ENCODE peak calls at places on chromosomes 3 and 15, in eight cellular contexts. C is H9, G is heart left ventricle, R is cardiac fibroblast, S is brain microvascular endothelial cell, W is MCF 10A, P is coronary artery, T is GM10248. K is an unnamed sample.

GRCh38 chr3:98395111-98395510 is 4.6 kb downstream of the OR5K3 start:
- DNase-seq in S (no peak), G (no peak), C (no peak), P (no peak), T (no peak), R (no peak), W (no peak), K (no peak)

GRCh38 chr15:59005579-59005978 is 18.1 kb downstream of the RNF111 start:
- DNase-seq in T (no peak), S (no peak), C (no peak), W (no peak), P (no peak), G (no peak), R (no peak), K (no peak)

GRCh38 chr3:43774799-43775198 is 84.1 kb downstream of the ABHD5 start:
- DNase-seq in P (peak; percentile 60), G (no peak), C (no peak), T (no peak), S (no peak), W (no peak), R (no peak), K (no peak)

GRCh38 chr3:156492801-156493261 is 62.1 kb downstream of the SSR3 start:
- DNase-seq in G (no peak), W (no peak), T (no peak), S (no peak), R (no peak), P (no peak), C (no peak), K (no peak)

GRCh38 chr3:139759470-139759869 is 81.7 kb upstream of the NMNAT3 start:
- DNase-seq in R (no peak), P (no peak), C (no peak), S (no peak), W (no peak), T (no peak), G (no peak), K (no peak)

GRCh38 chr15:33150516-33150915 is 44.0 kb downstream of the FMN1 start:
- DNase-seq in G (no peak), S (no peak), W (no peak), P (no peak), T (no peak), R (no peak), C (no peak), K (no peak)

GRCh38 chr3:194136519-194137313 is 768 bp downstream of the HES1 start:
- DNase-seq in R (peak; percentile 87), T (no peak), G (peak; percentile 78), P (peak; percentile 93), C (peak; percentile 52), W (peak; percentile 50), S (peak; percentile 78), K (no peak)

GRCh38 chr3:144142151-144142855 is 170.7 kb downstream of the DIPK2A start:
- DNase-seq in S (peak; percentile 76), T (no peak), W (no peak), G (no peak), C (no peak), P (no peak), R (peak; percentile 66), K (no peak)

GRCh38 chr3:190514163-190515153 is 573 bp downstream of the IL1RAP start:
- DNase-seq in T (peak; percentile 23), S (peak; percentile 38), R (peak; percentile 65), W (peak; percentile 63), G (peak; percentile 32), P (no peak), C (peak; percentile 38), K (no peak)

GRCh38 chr15:68652141-68652540 is 73.3 kb downstream of the CORO2B start:
- DNase-seq in S (no peak), R (no peak), T (no peak), G (peak; percentile 65), C (no peak), P (peak; percentile 31), W (no peak), K (no peak)

GRCh38 chr3:196431193-196432136 is 762 bp downstream of the UBXN7 start:
- DNase-seq in S (peak; percentile 40), W (peak; percentile 55), P (no peak), G (peak; percentile 34), C (no peak), T (peak; percentile 59), R (peak; percentile 69), K (no peak)

GRCh38 chr3:106635271-106635670 is 742.0 kb upstream of the CCDC54 start:
- DNase-seq in P (no peak), C (no peak), R (peak; percentile 91), T (no peak), W (peak; percentile 61), S (peak; percentile 69), G (no peak), K (no peak)

GRCh38 chr15:52480990-52481389 is 47.7 kb downstream of the MYO5A start:
- DNase-seq in T (no peak), W (no peak), R (no peak), P (no peak), C (no peak), S (no peak), G (no peak), K (no peak)

GRCh38 chr3:73363093-73363492 is 261.6 kb downstream of the PDZRN3 start:
- DNase-seq in P (no peak), W (no peak), C (no peak), R (no peak), G (no peak), S (no peak), T (no peak), K (no peak)

GRCh38 chr15:60442763-60443162 is 36.2 kb downstream of the ICE2 start:
- DNase-seq in C (no peak), T (no peak), R (peak; percentile 45), P (no peak), S (no peak), W (no peak), G (no peak), K (no peak)

GRCh38 chr15:59237119-59237853 is 30.6 kb downstream of the LDHAL6B start:
- DNase-seq in T (peak; percentile 50), P (no peak), S (no peak), C (no peak), R (peak; percentile 50), G (no peak), W (no peak), K (no peak)

GRCh38 chr15:22263738-22264137 is 183.4 kb downstream of the OR4M2 start:
- DNase-seq in G (no peak), W (no peak), R (no peak), C (no peak), S (no peak), T (no peak), P (no peak), K (no peak)

GRCh38 chr15:68820205-68820588 is 498 bp downstream of the ANP32A start:
- DNase-seq in C (no peak), G (peak; percentile 54), R (no peak), P (no peak), S (peak; percentile 19), W (no peak), T (no peak), K (no peak)

GRCh38 chr15:34654625-34655024 is 71.2 kb upstream of the GOLGA8B start:
- DNase-seq in S (no peak), C (no peak), W (no peak), G (no peak), T (no peak), R (no peak), P (no peak), K (no peak)
- TF ChIP-seq CTCF in S (no peak), C (no peak), W (no peak), G (no peak), T (no peak), R (no peak), P (no peak), K (no peak)

DNA sequence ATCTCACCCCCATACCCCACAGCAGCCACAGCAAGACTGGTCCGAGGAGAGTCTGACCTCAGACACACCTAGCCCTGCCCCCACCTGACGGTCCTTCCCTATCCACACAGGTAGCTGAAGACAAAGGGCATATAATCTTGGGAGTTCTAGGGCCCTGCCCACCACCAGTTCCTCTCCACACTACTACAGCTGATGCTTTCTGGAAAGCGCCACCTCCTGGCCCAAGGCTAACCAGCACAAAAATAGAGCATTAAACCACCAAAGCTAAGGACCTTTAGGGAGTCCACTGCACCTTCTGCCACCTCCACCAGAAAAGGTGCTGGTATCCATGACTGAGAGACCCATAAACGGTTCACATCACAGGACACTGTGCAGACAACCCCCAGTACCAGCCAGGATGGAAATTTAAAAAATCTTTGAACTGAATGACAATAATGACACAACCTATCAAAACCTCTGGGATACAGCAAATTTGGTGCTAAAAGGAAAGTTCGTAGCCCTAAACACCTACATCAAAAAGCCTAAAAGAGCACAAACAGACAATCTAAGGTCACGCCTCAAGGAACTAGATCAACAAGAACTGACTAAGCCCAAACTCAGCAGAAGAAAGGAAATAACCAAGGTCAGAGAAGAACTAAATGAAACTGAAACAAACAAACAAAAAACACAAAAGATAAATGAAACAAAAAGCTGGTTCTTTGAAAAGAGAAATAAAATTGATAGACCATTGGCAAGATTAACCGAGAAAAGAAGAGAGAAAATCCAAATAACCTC is 122.1 kb upstream of the TPRG1 start:
- DNase-seq in S (no peak), G (no peak), T (no peak), C (peak; percentile 33), W (no peak), R (peak; percentile 3), P (no peak), K (no peak)
- TF ChIP-seq CTCF in S (peak; percentile 42), G (no peak), T (peak; percentile 9), C (peak; percentile 58), W (no peak), R (peak; percentile 19), P (no peak), K (no peak)

DNA sequence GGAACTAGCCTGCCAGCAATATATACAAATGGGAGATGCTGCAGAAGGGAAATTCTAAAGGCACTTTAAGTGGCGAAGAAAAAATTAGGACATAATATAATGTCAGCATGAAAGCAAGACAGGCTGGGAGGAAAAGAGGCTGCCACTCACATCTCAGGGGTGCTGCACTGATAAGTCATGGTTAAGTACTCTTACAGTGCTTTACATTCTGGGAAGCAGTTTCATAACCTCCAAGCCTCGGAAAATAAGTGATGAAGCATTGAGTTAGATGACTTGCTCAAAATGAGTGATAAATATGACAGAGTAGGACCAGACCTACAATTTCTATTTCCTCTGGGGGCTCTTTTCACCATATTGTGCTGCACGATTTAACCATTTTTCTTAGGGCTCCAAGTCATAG is 109.0 kb downstream of the HERC1 start:
- DNase-seq in C (no peak), P (no peak), W (no peak), R (no peak), G (no peak), S (no peak), T (no peak), K (no peak)
- TF ChIP-seq CTCF in C (no peak), P (no peak), W (no peak), R (no peak), G (no peak), S (no peak), T (no peak), K (no peak)

GRCh38 chr3:37741644-37742043 is 120.0 kb upstream of the CTDSPL start:
- DNase-seq in W (peak; percentile 54), S (no peak), G (peak; percentile 62), R (peak; percentile 28), T (no peak), P (no peak), C (no peak), K (no peak)
- TF ChIP-seq CTCF in W (peak; percentile 35), S (peak; percentile 35), G (peak; percentile 43), R (peak; percentile 24), T (no peak), P (peak; percentile 23), C (no peak), K (no peak)

K was measured in omental fat pad.